ENCODE peak calls at places on chromosome 17, in five cellular contexts. P is choroid plexus epithelial cell, O is IMR-90, H is fibroblast of lung, F is dorsolateral prefrontal cortex. U is an unnamed sample.

GRCh38 chr17:36777118-36777517 is 160.2 kb upstream of the LHX1 start:
- DNase-seq in P (peak; percentile 17), O (peak; percentile 6), H (no peak), F (no peak), U (no peak)

GRCh38 chr17:33266611-33267010 is 26.5 kb downstream of the ASIC2 start:
- DNase-seq in P (no peak), O (no peak), H (no peak), F (no peak), U (no peak)

GRCh38 chr17:72515291-72516065 is 394.7 kb downstream of the SOX9 start:
- DNase-seq in P (peak; percentile 58), O (peak; percentile 65), H (peak; percentile 50), F (no peak), U (no peak)

GRCh38 chr17:79331492-79331891 is 256.9 kb downstream of the ENGASE start:
- DNase-seq in P (no peak), O (no peak), H (no peak), F (no peak), U (no peak)

GRCh38 chr17:43661699-43662431 is at the start of gene MEOX1:
- DNase-seq in P (peak; percentile 70), O (peak; percentile 82), H (peak; percentile 71), F (no peak), U (no peak)

GRCh38 chr17:67279115-67279514 is 34.1 kb upstream of the HELZ start:
- DNase-seq in P (no peak), O (no peak), H (no peak), F (no peak), U (no peak)

GRCh38 chr17:53818271-53818670 is 4.5 kb upstream of the KIF2B start:
- DNase-seq in P (no peak), O (no peak), H (no peak), F (no peak), U (no peak)

GRCh38 chr17:17182601-17183136 is 23.5 kb downstream of the PLD6 start:
- DNase-seq in P (no peak), O (no peak), H (no peak), F (no peak), U (no peak)

GRCh38 chr17:5832886-5833285 is 237.3 kb upstream of the WSCD1 start:
- DNase-seq in P (peak; percentile 76), O (peak; percentile 83), H (peak; percentile 14), F (no peak), U (no peak)

GRCh38 chr17:50451943-50452626 is 16.6 kb downstream of the CHAD start:
- DNase-seq in P (no peak), O (no peak), H (no peak), F (no peak), U (no peak)

GRCh38 chr17:32933881-32934280 is 5.9 kb downstream of the TMEM98 start:
- DNase-seq in P (no peak), O (peak; percentile 18), H (no peak), F (no peak), U (no peak)

GRCh38 chr17:82372591-82373452 is 1.3 kb downstream of the UTS2R start:
- DNase-seq in P (no peak), O (no peak), H (no peak), F (no peak), U (no peak)

GRCh38 chr17:51056813-51057510 is 63.7 kb downstream of the SPAG9 start:
- DNase-seq in P (peak; percentile 93), O (peak; percentile 93), H (peak; percentile 85), F (no peak), U (no peak)

GRCh38 chr17:49379926-49380325 is 17.9 kb upstream of the ZNF652 start:
- DNase-seq in P (no peak), O (no peak), H (no peak), F (no peak), U (no peak)

GRCh38 chr17:7707858-7708750 is 3.1 kb downstream of the EFNB3 start:
- DNase-seq in P (no peak), O (no peak), H (no peak), F (no peak), U (no peak)

GRCh38 chr17:40307001-40307690 is 1.8 kb upstream of the RARA start:
- DNase-seq in P (peak; percentile 47), O (no peak), H (peak; percentile 73), F (no peak), U (no peak)

GRCh38 chr17:45651145-45651713 is 132.9 kb upstream of the CRHR1 start:
- DNase-seq in P (no peak), O (no peak), H (no peak), F (no peak), U (no peak)

GRCh38 chr17:78766225-78766624 is 15.8 kb downstream of the CYTH1 start:
- DNase-seq in P (no peak), O (no peak), H (no peak), F (no peak), U (no peak)

GRCh38 chr17:42361781-42362186 is 26.5 kb downstream of the STAT3 start:
- DNase-seq in P (no peak), O (no peak), H (no peak), F (no peak), U (no peak)

GRCh38 chr17:46035112-46035818 is 36.2 kb downstream of the STH start:
- DNase-seq in P (peak; percentile 38), O (no peak), H (no peak), F (no peak), U (no peak)

GRCh38 chr17:29291163-29291752 is 2.7 kb downstream of the NUFIP2 start:
- DNase-seq in P (peak; percentile 83), O (peak; percentile 77), H (peak; percentile 83), F (no peak), U (no peak)

GRCh38 chr17:32298721-32299578 is 33.3 kb downstream of the RHBDL3 start:
- DNase-seq in P (peak; percentile 10), O (no peak), H (no peak), F (no peak), U (no peak)

GRCh38 chr17:37121616-37122015 is 172.9 kb downstream of the AATF start:
- DNase-seq in P (no peak), O (no peak), H (no peak), F (no peak), U (no peak)

GRCh38 chr17:27526603-27527002 is 70.4 kb downstream of the KSR1 start:
- DNase-seq in P (peak; percentile 71), O (peak; percentile 61), H (peak; percentile 51), F (no peak), U (no peak)

GRCh38 chr17:81959362-81960129 is 1.4 kb downstream of the NOTUM start:
- DNase-seq in P (peak; percentile 47), O (peak; percentile 24), H (peak; percentile 39), F (peak; percentile 51), U (peak; percentile 77)

GRCh38 chr17:42407289-42407836 is 15.7 kb downstream of the CAVIN1 start:
- DNase-seq in P (peak; percentile 59), O (peak; percentile 39), H (peak; percentile 65), F (peak; percentile 86), U (peak; percentile 68)

GRCh38 chr17:36183001-36183810 is 6.8 kb upstream of the TBC1D3B start:
- DNase-seq in P (peak; percentile 76), O (peak; percentile 54), H (peak; percentile 75), F (peak; percentile 82), U (peak; percentile 34)

DNA sequence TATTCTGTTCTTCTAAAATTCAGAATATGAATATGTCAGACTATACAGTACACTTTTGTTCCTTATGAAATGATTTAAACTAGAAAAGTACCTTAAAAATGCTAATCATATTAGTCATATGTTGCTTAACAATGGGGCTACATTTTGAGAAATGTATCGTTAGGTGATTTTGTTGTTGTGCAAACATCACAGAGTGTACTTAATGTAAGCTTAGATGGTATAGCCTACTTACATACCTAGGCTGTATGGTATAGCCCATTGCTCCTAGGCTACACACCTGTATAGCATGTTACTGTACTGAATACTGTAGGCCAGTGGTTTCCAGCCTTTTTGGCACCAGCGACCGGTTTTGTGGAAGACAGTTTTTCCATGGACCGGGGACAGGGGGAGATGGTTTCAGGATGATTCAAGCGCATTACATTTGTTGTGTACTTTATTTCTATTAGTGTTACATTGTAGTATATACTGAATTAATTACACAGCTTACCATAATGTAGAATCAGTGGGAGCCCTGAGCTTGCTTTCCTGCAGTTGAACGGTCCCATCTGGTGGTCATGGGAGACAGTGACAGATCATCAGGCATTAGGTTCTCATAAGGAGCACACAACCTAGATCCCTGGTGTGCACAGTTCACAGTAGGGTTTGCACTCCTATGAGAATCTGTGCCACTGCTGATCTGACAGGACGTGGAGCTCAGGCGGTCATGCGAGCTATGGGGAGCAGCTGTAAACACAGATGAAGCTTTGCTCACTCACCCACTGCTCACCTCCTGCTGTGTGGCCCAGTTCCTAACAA is 35.0 kb upstream of the MRC2 start:
- DNase-seq in P (peak; percentile 83), O (peak; percentile 43), H (no peak), F (no peak), U (no peak)
- TF ChIP-seq CTCF in P (peak; percentile 41), O (peak; percentile 20), H (no peak), F (no peak), U (peak; percentile 17)

GRCh38 chr17:80781188-80781577 is 210.5 kb upstream of the CHMP6 start:
- DNase-seq in P (no peak), O (no peak), H (no peak), F (no peak), U (no peak)

GRCh38 chr17:80780381-80781187 is 211.1 kb upstream of the CHMP6 start:
- DNase-seq in P (peak; percentile 63), O (peak; percentile 74), H (no peak), F (no peak), U (no peak)

GRCh38 chr17:80778716-80779115 is 212.9 kb upstream of the CHMP6 start:
- DNase-seq in P (no peak), O (no peak), H (no peak), F (no peak), U (no peak)

GRCh38 chr17:80779336-80779735 is 212.3 kb upstream of the CHMP6 start:
- DNase-seq in P (no peak), O (no peak), H (no peak), F (no peak), U (no peak)

GRCh38 chr17:80779961-80780380 is 211.7 kb upstream of the CHMP6 start:
- DNase-seq in P (peak; percentile 71), O (peak; percentile 82), H (peak; percentile 94), F (no peak), U (no peak)
- TF ChIP-seq CTCF in P (no peak), O (no peak), H (no peak), F (no peak), U (no peak)

GRCh38 chr17:63102034-63102433 is 136.0 kb downstream of the TANC2 start:
- DNase-seq in P (no peak), O (no peak), H (no peak), F (no peak), U (no peak)
- TF ChIP-seq CTCF in P (no peak), O (no peak), H (no peak), F (no peak), U (no peak)

DNA sequence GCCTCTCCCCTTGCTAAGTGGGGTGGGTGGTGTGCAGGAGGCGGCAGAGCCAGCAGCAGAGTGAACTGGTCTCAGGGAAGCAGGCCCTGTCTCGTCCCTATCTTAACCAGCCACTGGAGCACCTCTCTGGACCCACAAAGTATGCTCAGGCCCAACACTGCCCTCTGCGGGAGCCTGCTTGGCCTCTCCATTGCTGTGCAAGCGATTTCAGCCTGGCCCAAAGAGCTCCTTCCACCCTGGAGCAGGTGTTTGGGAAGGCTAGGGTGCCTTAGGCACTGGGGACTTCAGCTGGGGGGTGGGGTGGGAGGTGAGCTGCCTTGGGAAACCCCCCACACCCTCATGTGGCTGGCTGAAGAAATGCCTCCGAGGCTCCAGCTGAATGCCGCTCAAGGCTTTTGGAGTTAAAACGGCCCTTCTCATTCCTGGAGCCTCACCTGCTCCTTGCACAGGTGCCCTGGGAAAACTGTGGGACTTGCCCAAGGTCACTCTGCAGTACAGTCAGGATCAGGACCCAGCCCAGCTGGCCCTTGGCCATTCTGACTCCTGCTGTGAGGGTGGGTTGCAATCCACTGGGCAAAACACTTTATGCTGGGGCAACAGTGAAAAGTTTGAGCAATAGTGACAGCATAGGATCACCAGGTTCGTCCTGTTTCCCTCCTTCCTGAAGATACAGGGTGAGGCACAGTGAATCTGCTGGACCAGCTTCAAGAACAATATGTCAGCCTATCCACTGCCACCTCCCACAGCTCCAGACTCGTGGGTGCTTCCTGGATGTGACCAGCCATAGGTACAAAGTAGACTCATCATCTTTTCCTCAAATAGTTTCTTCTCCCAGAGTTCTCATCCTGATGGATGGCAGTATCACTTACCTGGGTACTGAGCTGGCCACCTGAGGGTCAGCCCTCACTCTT is 5.9 kb upstream of the UBE2O start:
- DNase-seq in P (peak; percentile 82), O (peak; percentile 64), H (peak; percentile 61), F (no peak), U (no peak)
- TF ChIP-seq CTCF in P (peak; percentile 86), O (peak; percentile 77), H (peak; percentile 73), F (no peak), U (peak; percentile 75)